ENCODE peak calls at places on chromosomes 13 and 19, in four cellular contexts. B is K562, Y is GM12878, E is H1. J is an unnamed sample.

GRCh38 chr13:113238542-113238941 is 29.1 kb downstream of the CUL4A start:
- DNase-seq in B (no peak), Y (no peak), E (no peak), J (no peak)

GRCh38 chr19:54905411-54905810 is 537 bp upstream of the NCR1 start:
- DNase-seq in B (no peak), Y (no peak), E (no peak), J (no peak)

GRCh38 chr19:58218899-58219298 is 9.8 kb upstream of the ZNF544 start:
- DNase-seq in B (no peak), Y (no peak), E (peak), J (peak)

GRCh38 chr19:3986260-3987041 is 1.2 kb upstream of the EEF2 start:
- DNase-seq in B (peak), Y (peak), E (no peak), J (peak)

GRCh38 chr19:12656899-12657571 is 9.5 kb downstream of the MAN2B1 start:
- DNase-seq in B (peak), Y (no peak), E (peak), J (no peak)

GRCh38 chr13:113045214-113046007 is 60.2 kb upstream of the F7 start:
- DNase-seq in B (no peak), Y (no peak), E (no peak), J (no peak)

GRCh38 chr13:50893211-50893852 is 16.3 kb upstream of the RNASEH2B start:
- DNase-seq in B (no peak), Y (no peak), E (no peak), J (no peak)

GRCh38 chr13:76754414-76754813 is 131.8 kb downstream of the KCTD12 start:
- DNase-seq in B (no peak), Y (no peak), E (no peak), J (no peak)

GRCh38 chr19:45095496-45096413 is 2.8 kb downstream of the PPP1R37 start:
- DNase-seq in B (no peak), Y (no peak), E (no peak), J (no peak)

GRCh38 chr13:42056585-42056984 is 8.1 kb downstream of the DGKH start:
- DNase-seq in B (no peak), Y (no peak), E (no peak), J (no peak)

GRCh38 chr13:69565334-69565733 is 542.3 kb upstream of the ATXN8OS start:
- DNase-seq in B (peak), Y (peak), E (no peak), J (peak)

GRCh38 chr19:48244289-48244688 is 11.4 kb downstream of the CARD8 start:
- DNase-seq in B (no peak), Y (no peak), E (no peak), J (no peak)

GRCh38 chr13:113566227-113566561 is 18.4 kb upstream of the TFDP1 start:
- DNase-seq in B (no peak), Y (no peak), E (no peak), J (no peak)

GRCh38 chr13:58191754-58192153 is 560.2 kb downstream of the PCDH17 start:
- DNase-seq in B (no peak), Y (no peak), E (no peak), J (no peak)

GRCh38 chr19:33472696-33473624 is 48.6 kb downstream of the PEPD start:
- DNase-seq in B (no peak), Y (no peak), E (no peak), J (no peak)

GRCh38 chr19:47111081-47111589 is 2.4 kb downstream of the ZC3H4 start:
- DNase-seq in B (peak), Y (no peak), E (no peak), J (no peak)

GRCh38 chr13:24288870-24289269 is 20.5 kb upstream of the C1QTNF9 start:
- DNase-seq in B (no peak), Y (no peak), E (no peak), J (no peak)

GRCh38 chr13:80862466-80862865 is 521.5 kb upstream of the SPRY2 start:
- DNase-seq in B (no peak), Y (no peak), E (no peak), J (no peak)

GRCh38 chr19:10091892-10092641 is 6.0 kb downstream of the SHFL start:
- DNase-seq in B (peak), Y (no peak), E (no peak), J (no peak)

GRCh38 chr13:49693191-49693733 is 2.0 kb upstream of the EBPL start:
- DNase-seq in B (no peak), Y (no peak), E (no peak), J (no peak)

GRCh38 chr13:19345158-19345557 is 163.5 kb upstream of the TUBA3C start:
- DNase-seq in B (no peak), Y (no peak), E (no peak), J (no peak)

GRCh38 chr19:34459614-34460013 is 21.9 kb upstream of the WTIP start:
- DNase-seq in B (no peak), Y (no peak), E (no peak), J (no peak)

GRCh38 chr19:5801796-5802616 is 2.9 kb upstream of the NRTN start:
- DNase-seq in B (peak), Y (no peak), E (peak), J (no peak)

GRCh38 chr19:54307389-54307788 is 5.6 kb downstream of the LILRA5 start:
- DNase-seq in B (no peak), Y (no peak), E (no peak), J (no peak)

GRCh38 chr19:39480337-39481228 is at the start of gene TIMM50:
- DNase-seq in B (peak), Y (peak), E (peak), J (peak)
- TF ChIP-seq EGR1 in B (peak), Y (peak), E (peak), J (peak)

DNA sequence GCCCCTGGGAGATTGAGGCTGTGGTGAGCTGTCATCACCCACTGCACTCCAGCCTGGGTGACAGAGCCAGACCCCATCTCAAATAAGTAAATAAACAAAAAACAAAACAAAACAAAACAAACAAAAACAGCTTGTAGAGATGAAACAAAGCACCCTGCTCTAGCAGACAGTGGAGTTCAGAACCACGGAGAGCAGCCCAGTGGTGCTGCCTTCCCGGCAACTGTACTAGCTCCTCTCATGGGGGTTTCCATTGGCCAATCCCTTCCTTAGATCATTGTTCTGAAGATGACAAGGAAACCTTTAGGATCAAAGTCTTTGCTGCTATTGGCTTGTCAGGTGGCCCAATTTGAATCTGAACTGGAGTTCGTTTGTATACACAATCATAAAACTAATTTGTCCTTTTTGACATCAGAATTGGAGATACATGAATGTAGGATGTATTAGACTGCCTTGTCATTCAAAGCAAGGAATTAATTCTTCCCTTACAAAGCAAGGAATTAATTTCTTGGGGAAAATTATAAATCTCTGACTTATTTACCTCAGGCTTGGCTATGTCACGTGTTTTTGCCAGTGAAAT is 19.7 kb upstream of the SYCN start:
- DNase-seq in B (peak), Y (no peak), E (peak), J (no peak)
- TF ChIP-seq EGR1 in B (no peak), Y (no peak), E (no peak), J (no peak)

DNA sequence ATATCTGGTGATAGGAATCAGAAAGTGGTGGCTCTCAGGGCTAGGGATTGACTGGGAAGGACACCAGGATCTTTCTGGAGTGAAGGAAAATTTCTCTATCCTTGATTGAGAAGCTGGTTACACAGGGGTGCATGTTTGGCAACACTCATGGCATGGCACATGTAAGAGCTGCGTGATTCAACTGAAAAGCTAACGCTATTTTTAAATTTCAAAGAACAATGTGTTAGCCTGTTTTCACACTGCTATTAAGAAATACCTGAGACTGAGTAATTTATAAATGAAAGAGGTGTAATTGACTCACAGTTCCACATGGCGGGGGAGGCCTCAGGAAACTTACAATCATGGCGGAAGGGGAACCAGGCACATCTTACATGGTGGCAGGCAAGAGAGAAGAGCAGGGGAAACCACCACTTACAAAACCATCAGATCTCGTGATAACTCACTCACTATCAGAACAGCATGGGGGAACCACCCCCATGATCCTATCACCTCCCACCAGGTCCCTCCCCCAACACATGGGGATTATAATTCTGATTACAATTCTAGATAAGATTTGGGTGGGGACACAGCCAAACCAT is 7.4 kb downstream of the SIGLEC8 start:
- DNase-seq in B (no peak), Y (no peak), E (no peak), J (no peak)
- TF ChIP-seq EGR1 in B (no peak), Y (no peak), E (no peak), J (no peak)

DNA sequence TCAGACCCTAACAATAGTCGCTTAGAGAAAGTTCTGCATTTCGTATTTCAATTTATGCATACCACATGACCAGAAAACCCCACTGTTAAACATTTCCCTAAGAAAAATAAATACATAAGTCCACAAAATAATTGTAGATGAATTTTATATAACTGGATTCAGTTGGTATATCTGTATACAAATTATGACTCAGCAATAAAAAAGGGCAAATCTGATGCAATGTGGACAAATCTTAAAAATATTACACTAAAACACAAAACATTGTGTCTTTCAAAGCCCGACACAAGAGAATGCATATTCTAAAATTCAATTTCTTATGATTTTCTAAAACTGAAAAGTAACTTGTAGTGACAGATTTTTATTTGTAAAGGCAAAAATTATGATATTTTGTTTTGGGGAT is 1005.0 kb downstream of the EFNB2 start:
- DNase-seq in B (no peak), Y (no peak), E (no peak), J (no peak)
- TF ChIP-seq EGR1 in B (no peak), Y (no peak), E (no peak), J (no peak)

DNA sequence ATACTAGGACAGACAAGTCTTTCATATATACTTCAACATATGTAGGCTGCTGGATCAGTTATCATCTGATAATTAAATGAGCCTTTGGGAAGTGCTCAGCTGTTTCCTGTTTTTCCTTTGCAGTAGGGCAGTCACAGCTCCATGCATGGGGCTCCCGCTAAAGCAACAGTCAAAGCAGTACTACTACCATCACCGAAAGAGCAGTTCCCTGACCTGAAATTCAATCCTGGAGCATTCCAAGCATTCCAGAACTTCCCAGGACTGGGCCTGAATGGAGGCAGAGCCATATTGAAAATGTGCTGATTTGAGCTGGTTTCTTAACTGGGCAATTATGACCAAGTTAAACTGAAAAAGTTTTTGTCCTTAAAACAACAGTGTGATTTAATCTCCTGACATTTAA is 20.5 kb downstream of the MICU2 start:
- DNase-seq in B (no peak), Y (no peak), E (no peak), J (no peak)
- TF ChIP-seq EGR1 in B (no peak), Y (no peak), E (no peak), J (no peak)

J was measured in HCT116.